ENCODE peak calls at places on chromosomes 11 and 22, in five cellular contexts. W, H, D, A and U are unnamed samples.

GRCh38 chr11:71240865-71241691 is 11.3 kb downstream of the SHANK2 start:
- DNase-seq in W (no peak), H (peak; percentile 41), D (peak; percentile 88), A (no peak), U (peak; percentile 34)

GRCh38 chr11:10298342-10298741 is 4.3 kb upstream of the SBF2 start:
- DNase-seq in W (no peak), H (no peak), D (peak; percentile 57), A (peak; percentile 32), U (no peak)

GRCh38 chr11:121281609-121282164 is 10.9 kb upstream of the SC5D start:
- DNase-seq in W (no peak), H (no peak), D (no peak), A (no peak), U (no peak)

GRCh38 chr11:74276581-74276980 is 34.9 kb downstream of the P4HA3 start:
- DNase-seq in W (no peak), H (no peak), D (peak; percentile 49), A (no peak), U (no peak)

GRCh38 chr22:29887358-29887757 is 4.4 kb downstream of the MTMR3 start:
- DNase-seq in W (no peak), H (peak; percentile 63), D (no peak), A (no peak), U (no peak)

GRCh38 chr11:69918938-69919650 is 99.9 kb upstream of the FGF3 start:
- DNase-seq in W (peak; percentile 77), H (peak; percentile 83), D (peak; percentile 64), A (peak; percentile 84), U (peak; percentile 89)

GRCh38 chr11:86571273-86571948 is 101.0 kb downstream of the ME3 start:
- DNase-seq in W (peak; percentile 81), H (no peak), D (no peak), A (peak; percentile 25), U (peak; percentile 31)

GRCh38 chr11:44877908-44878459 is 72.7 kb downstream of the TP53I11 start:
- DNase-seq in W (no peak), H (no peak), D (peak; percentile 57), A (no peak), U (no peak)

GRCh38 chr22:36817429-36817783 is 571 bp upstream of the PVALB start:
- DNase-seq in W (no peak), H (no peak), D (no peak), A (no peak), U (no peak)

GRCh38 chr22:26952654-26953379 is 295.4 kb downstream of the MIAT start:
- DNase-seq in W (no peak), H (no peak), D (no peak), A (no peak), U (no peak)

GRCh38 chr11:69312418-69313399 is 18.8 kb downstream of the MYEOV start:
- DNase-seq in W (no peak), H (peak; percentile 73), D (peak; percentile 70), A (no peak), U (no peak)

GRCh38 chr11:110524227-110524626 is 94.5 kb downstream of the FDX1 start:
- DNase-seq in W (no peak), H (no peak), D (peak; percentile 65), A (no peak), U (no peak)

GRCh38 chr11:77672276-77672675 is 34.7 kb upstream of the CLNS1A start:
- DNase-seq in W (no peak), H (no peak), D (peak; percentile 95), A (no peak), U (no peak)

GRCh38 chr11:77665240-77665965 is 27.8 kb upstream of the CLNS1A start:
- DNase-seq in W (no peak), H (no peak), D (no peak), A (no peak), U (no peak)

GRCh38 chr11:77669848-77670511 is 32.4 kb upstream of the CLNS1A start:
- DNase-seq in W (no peak), H (no peak), D (peak; percentile 54), A (no peak), U (no peak)

GRCh38 chr11:77668760-77669159 is 31.2 kb upstream of the CLNS1A start:
- DNase-seq in W (no peak), H (no peak), D (no peak), A (no peak), U (no peak)
- TF ChIP-seq CTCF in W (no peak), H (no peak), D (no peak), A (no peak), U (no peak)

DNA sequence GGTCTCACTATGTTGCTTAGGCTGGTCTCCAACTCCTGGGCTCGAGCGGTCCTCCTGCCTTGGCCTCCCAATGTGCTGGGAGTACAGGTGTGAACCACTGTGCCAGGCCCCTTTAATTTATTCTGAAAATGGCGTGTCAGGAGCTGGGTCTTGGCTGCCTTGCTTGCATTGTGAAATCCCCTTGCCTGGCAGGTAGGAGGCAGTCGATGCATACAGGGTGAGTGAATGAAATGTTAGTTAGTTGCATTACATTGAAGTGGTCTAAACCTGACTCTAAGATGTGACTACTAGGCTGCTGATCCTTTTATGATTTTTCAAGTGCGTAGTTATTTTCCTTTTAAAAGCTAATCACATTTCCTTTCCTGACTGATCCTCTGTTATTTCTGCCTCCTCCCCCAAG is 42.9 kb downstream of the PARVB start:
- DNase-seq in W (no peak), H (no peak), D (no peak), A (no peak), U (no peak)
- TF ChIP-seq CTCF in W (peak; percentile 9), H (no peak), D (no peak), A (no peak), U (no peak)

DNA sequence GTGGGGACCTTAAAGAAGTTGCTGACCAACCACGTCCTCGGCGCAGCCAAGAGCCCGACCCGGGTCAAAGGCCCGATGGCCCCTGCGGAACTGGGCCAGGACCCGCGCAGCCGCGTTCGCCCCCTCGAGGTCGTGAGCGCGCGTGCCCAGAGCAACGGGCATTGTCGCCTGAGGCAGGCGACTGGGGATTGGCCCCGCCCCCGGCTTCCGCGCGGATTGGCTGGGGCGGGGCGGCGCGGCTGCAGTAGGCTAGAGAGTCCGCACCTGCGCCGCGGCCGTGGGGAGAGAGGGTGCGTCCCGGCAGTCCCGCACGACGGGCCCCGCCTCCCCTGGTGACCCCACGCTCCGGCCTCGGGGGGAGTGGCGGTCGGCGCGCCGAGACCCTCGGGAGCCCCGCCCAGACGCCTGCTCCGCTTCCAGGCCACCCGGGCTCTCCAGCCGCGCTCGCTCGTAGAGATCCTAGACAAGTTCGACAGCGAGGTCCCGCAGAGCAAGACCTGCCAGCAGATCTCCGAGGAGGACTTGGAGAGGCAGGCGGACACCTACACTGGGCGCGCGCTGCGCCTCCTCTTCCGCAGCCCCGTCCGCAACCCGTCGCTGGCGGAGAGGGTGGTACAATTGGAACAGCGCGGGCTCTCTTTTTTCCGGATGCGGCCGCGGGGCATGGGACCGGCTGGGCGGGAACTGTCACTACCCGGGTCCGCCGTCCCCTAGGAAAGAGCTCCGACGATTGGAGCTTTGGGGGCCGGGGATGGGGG is 8.3 kb upstream of the PPIL2 start:
- DNase-seq in W (peak; percentile 95), H (peak; percentile 71), D (peak; percentile 18), A (peak; percentile 88), U (peak; percentile 72)
- TF ChIP-seq CTCF in W (peak; percentile 40), H (no peak), D (no peak), A (no peak), U (peak; percentile 41)

GRCh38 chr11:12893787-12894672 is 115.1 kb upstream of the RASSF10 start:
- DNase-seq in W (peak; percentile 47), H (peak; percentile 71), D (peak; percentile 76), A (peak; percentile 63), U (peak; percentile 75)
- TF ChIP-seq CTCF in W (peak; percentile 51), H (peak; percentile 90), D (peak; percentile 86), A (peak; percentile 82), U (peak; percentile 94)

GRCh38 chr11:123511037-123511870 is 81.2 kb downstream of the GRAMD1B start:
- DNase-seq in W (peak; percentile 97), H (peak; percentile 91), D (peak; percentile 91), A (peak; percentile 95), U (peak; percentile 94)
- TF ChIP-seq CTCF in W (peak; percentile 80), H (peak; percentile 78), D (peak; percentile 79), A (peak; percentile 92), U (peak; percentile 94)

DNA sequence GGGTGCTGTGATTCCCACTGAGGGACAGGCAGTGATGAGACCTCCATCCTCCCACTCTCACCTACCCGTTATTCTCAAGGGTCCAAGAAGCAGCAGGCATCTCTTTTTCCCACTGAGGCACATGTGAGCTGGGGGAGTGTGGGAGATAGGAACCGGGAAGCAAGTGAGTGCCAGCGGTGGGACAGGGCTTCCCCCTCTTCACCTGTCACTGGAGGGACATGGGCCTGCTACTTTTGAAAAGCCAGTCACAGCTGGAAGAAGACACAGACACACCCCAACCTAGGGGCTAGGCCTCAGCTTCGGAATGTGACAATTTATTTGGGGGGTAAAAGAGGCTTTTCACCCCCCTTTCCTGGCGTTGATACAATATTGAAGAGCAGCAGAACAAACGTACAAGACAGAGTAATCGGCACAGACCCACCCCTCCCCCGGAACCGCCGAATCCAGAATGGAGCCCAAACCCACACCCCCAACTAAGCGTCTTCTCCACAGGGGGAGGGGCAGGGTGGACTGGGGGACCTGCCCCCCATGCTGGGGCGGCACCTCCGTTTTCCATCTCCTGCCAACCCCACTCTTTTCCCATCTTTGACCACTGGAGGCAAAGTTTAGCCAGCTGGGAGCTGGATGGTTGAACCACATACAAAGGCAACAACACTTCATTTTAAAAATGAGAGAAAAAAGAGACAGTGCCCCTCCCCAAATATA is 10.7 kb downstream of the CBX6 start:
- DNase-seq in W (no peak), H (no peak), D (peak; percentile 22), A (no peak), U (no peak)
- TF ChIP-seq CTCF in W (peak; percentile 11), H (no peak), D (peak; percentile 37), A (peak; percentile 25), U (peak; percentile 41)

GRCh38 chr11:20444537-20444936 is 57.0 kb downstream of the PRMT3 start:
- DNase-seq in W (no peak), H (no peak), D (no peak), A (no peak), U (no peak)

GRCh38 chr11:20438637-20439036 is 51.1 kb downstream of the PRMT3 start:
- DNase-seq in W (no peak), H (no peak), D (no peak), A (no peak), U (no peak)

GRCh38 chr11:20448838-20449237 is 61.3 kb downstream of the PRMT3 start:
- DNase-seq in W (no peak), H (no peak), D (no peak), A (peak; percentile 5), U (no peak)

GRCh38 chr11:20443596-20443995 is 56.1 kb downstream of the PRMT3 start:
- DNase-seq in W (no peak), H (no peak), D (peak; percentile 50), A (peak; percentile 12), U (no peak)
- TF ChIP-seq CTCF in W (no peak), H (no peak), D (peak; percentile 50), A (peak; percentile 43), U (peak; percentile 51)